ENCODE peak calls at places on chromosomes 6 and 20, in eight cellular contexts. One of them, this sample, is unnamed.

GRCh38 chr20:61849822-61850221 is 215.9 kb downstream of the TAF4 start:
- DNase-seq in Panc1: no peak
- DNase-seq in A549: no peak
- DNase-seq in GM23338: no peak
- DNase-seq in K562: no peak
- DNase-seq in HepG2: no peak
- DNase-seq in SK-N-SH: no peak
- DNase-seq in HL-60: no peak
- DNase-seq in this sample: no peak

GRCh38 chr6:140073456-140073855 is 699.0 kb upstream of the CITED2 start:
- DNase-seq in A549: no peak
- DNase-seq in HL-60: peak; percentile 14
- DNase-seq in K562: no peak
- DNase-seq in GM23338: no peak
- DNase-seq in HepG2: no peak
- DNase-seq in Panc1: no peak
- DNase-seq in SK-N-SH: no peak
- DNase-seq in this sample: no peak

GRCh38 chr6:46490425-46491200 is 636 bp downstream of the RCAN2 start:
- DNase-seq in GM23338: peak; percentile 80
- DNase-seq in HepG2: no peak
- DNase-seq in Panc1: no peak
- DNase-seq in SK-N-SH: peak; percentile 73
- DNase-seq in K562: peak; percentile 36
- DNase-seq in A549: no peak
- DNase-seq in HL-60: no peak
- DNase-seq in this sample: no peak

GRCh38 chr20:35462351-35462750 is 7.0 kb downstream of the CEP250 start:
- DNase-seq in Panc1: no peak
- DNase-seq in SK-N-SH: no peak
- DNase-seq in HL-60: no peak
- DNase-seq in GM23338: no peak
- DNase-seq in K562: peak; percentile 85
- DNase-seq in A549: no peak
- DNase-seq in HepG2: no peak
- DNase-seq in this sample: no peak

GRCh38 chr6:72683797-72684196 is 61.9 kb downstream of the KCNQ5 start:
- DNase-seq in Panc1: no peak
- DNase-seq in A549: no peak
- DNase-seq in HepG2: no peak
- DNase-seq in K562: no peak
- DNase-seq in HL-60: no peak
- DNase-seq in GM23338: no peak
- DNase-seq in SK-N-SH: no peak
- DNase-seq in this sample: no peak

GRCh38 chr6:158816329-158816728 is 2.8 kb downstream of the EZR start:
- DNase-seq in HepG2: no peak
- DNase-seq in SK-N-SH: no peak
- DNase-seq in HL-60: no peak
- DNase-seq in K562: no peak
- DNase-seq in GM23338: no peak
- DNase-seq in Panc1: no peak
- DNase-seq in A549: no peak
- DNase-seq in this sample: no peak

GRCh38 chr20:41631826-41632225 is 13.6 kb upstream of the CHD6 start:
- DNase-seq in HL-60: no peak
- DNase-seq in K562: no peak
- DNase-seq in A549: no peak
- DNase-seq in SK-N-SH: no peak
- DNase-seq in HepG2: no peak
- DNase-seq in GM23338: no peak
- DNase-seq in Panc1: no peak
- DNase-seq in this sample: no peak

GRCh38 chr20:21436186-21436585 is 38.9 kb upstream of the NKX2-4 start:
- DNase-seq in SK-N-SH: no peak
- DNase-seq in Panc1: peak; percentile 25
- DNase-seq in GM23338: no peak
- DNase-seq in A549: peak; percentile 25
- DNase-seq in K562: no peak
- DNase-seq in HepG2: peak; percentile 13
- DNase-seq in HL-60: no peak
- DNase-seq in this sample: peak; percentile 18

GRCh38 chr6:28940859-28941680 is 17.3 kb upstream of the TRIM27 start:
- DNase-seq in SK-N-SH: no peak
- DNase-seq in HL-60: no peak
- DNase-seq in A549: no peak
- DNase-seq in K562: peak; percentile 68
- DNase-seq in Panc1: peak; percentile 95
- DNase-seq in HepG2: peak; percentile 89
- DNase-seq in GM23338: peak; percentile 93
- DNase-seq in this sample: peak; percentile 79

GRCh38 chr6:7150381-7151064 is 42.8 kb downstream of the RREB1 start:
- DNase-seq in Panc1: no peak
- DNase-seq in SK-N-SH: no peak
- DNase-seq in GM23338: peak; percentile 80
- DNase-seq in K562: peak; percentile 78
- DNase-seq in HL-60: no peak
- DNase-seq in A549: no peak
- DNase-seq in HepG2: no peak
- DNase-seq in this sample: no peak

GRCh38 chr6:43242908-43243648 is at the start of gene TTBK1:
- DNase-seq in A549: no peak
- DNase-seq in K562: peak; percentile 70
- DNase-seq in GM23338: peak; percentile 64
- DNase-seq in SK-N-SH: peak; percentile 95
- DNase-seq in HepG2: no peak
- DNase-seq in HL-60: no peak
- DNase-seq in Panc1: no peak
- DNase-seq in this sample: no peak

GRCh38 chr20:9220874-9221547 is 152.1 kb downstream of the PLCB4 start:
- DNase-seq in K562: no peak
- DNase-seq in A549: no peak
- DNase-seq in HepG2: no peak
- DNase-seq in SK-N-SH: no peak
- DNase-seq in GM23338: peak; percentile 17
- DNase-seq in HL-60: no peak
- DNase-seq in Panc1: no peak
- DNase-seq in this sample: no peak

GRCh38 chr20:8190043-8190880 is 58.2 kb downstream of the PLCB1 start:
- DNase-seq in K562: no peak
- DNase-seq in HL-60: no peak
- DNase-seq in HepG2: peak; percentile 91
- DNase-seq in SK-N-SH: peak; percentile 3
- DNase-seq in A549: no peak
- DNase-seq in GM23338: no peak
- DNase-seq in Panc1: no peak
- DNase-seq in this sample: no peak

GRCh38 chr6:82555801-82556200 is 192.2 kb downstream of the TPBG start:
- DNase-seq in K562: no peak
- DNase-seq in Panc1: no peak
- DNase-seq in A549: no peak
- DNase-seq in SK-N-SH: no peak
- DNase-seq in GM23338: no peak
- DNase-seq in HL-60: no peak
- DNase-seq in HepG2: no peak
- DNase-seq in this sample: no peak

GRCh38 chr6:82551831-82552230 is 188.2 kb downstream of the TPBG start:
- DNase-seq in A549: no peak
- DNase-seq in Panc1: no peak
- DNase-seq in GM23338: no peak
- DNase-seq in HL-60: no peak
- DNase-seq in HepG2: no peak
- DNase-seq in K562: no peak
- DNase-seq in SK-N-SH: no peak
- DNase-seq in this sample: no peak

GRCh38 chr6:82553863-82554531 is 190.4 kb downstream of the TPBG start:
- DNase-seq in A549: no peak
- DNase-seq in K562: no peak
- DNase-seq in HepG2: no peak
- DNase-seq in Panc1: no peak
- DNase-seq in GM23338: no peak
- DNase-seq in HL-60: no peak
- DNase-seq in SK-N-SH: no peak
- DNase-seq in this sample: no peak

GRCh38 chr6:82554706-82555105 is 191.1 kb downstream of the TPBG start:
- DNase-seq in HepG2: no peak
- DNase-seq in SK-N-SH: no peak
- DNase-seq in Panc1: no peak
- DNase-seq in GM23338: no peak
- DNase-seq in A549: no peak
- DNase-seq in HL-60: no peak
- DNase-seq in K562: no peak
- DNase-seq in this sample: no peak
- TF ChIP-seq REST in HepG2: no peak
- TF ChIP-seq REST in SK-N-SH: no peak
- TF ChIP-seq REST in Panc1: no peak
- TF ChIP-seq REST in GM23338: no peak
- TF ChIP-seq REST in A549: no peak
- TF ChIP-seq REST in HL-60: no peak
- TF ChIP-seq REST in K562: no peak
- TF ChIP-seq REST in this sample: no peak

DNA sequence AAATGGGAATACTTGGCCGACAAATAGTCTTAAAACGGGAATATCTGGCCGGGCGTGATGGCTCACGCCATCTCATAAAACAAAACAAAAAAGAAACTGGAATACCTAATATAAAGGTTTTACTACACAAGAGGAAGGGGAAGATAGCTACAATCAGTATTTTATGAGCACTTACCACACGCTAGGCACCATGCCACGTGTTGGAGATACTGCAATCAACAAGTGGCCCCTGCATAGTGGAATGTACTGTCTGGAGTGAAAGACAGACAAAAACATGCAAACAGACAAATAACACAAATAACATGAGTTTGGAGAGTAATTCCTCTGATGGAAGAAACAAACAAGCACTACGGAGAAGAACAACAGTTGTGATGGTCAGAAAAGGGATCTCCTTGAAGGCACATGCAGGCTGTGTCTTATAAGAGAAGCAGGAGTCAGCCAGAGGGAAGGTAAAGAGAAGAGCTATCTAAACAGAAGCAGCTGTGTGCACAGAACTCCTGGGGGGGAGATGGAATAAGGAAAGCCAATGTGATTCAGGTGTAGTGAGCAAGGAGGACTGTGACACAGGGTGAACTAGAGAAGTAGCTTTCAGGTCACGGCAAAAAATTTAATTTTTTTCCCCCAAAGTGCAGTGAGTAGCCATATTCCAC is 39.1 kb upstream of the AKIRIN2 start:
- DNase-seq in HL-60: no peak
- DNase-seq in SK-N-SH: no peak
- DNase-seq in HepG2: no peak
- DNase-seq in Panc1: no peak
- DNase-seq in K562: no peak
- DNase-seq in GM23338: no peak
- DNase-seq in A549: no peak
- DNase-seq in this sample: no peak
- TF ChIP-seq REST in HL-60: no peak
- TF ChIP-seq REST in SK-N-SH: no peak
- TF ChIP-seq REST in HepG2: no peak
- TF ChIP-seq REST in Panc1: no peak
- TF ChIP-seq REST in K562: no peak
- TF ChIP-seq REST in GM23338: no peak
- TF ChIP-seq REST in A549: no peak
- TF ChIP-seq REST in this sample: no peak

DNA sequence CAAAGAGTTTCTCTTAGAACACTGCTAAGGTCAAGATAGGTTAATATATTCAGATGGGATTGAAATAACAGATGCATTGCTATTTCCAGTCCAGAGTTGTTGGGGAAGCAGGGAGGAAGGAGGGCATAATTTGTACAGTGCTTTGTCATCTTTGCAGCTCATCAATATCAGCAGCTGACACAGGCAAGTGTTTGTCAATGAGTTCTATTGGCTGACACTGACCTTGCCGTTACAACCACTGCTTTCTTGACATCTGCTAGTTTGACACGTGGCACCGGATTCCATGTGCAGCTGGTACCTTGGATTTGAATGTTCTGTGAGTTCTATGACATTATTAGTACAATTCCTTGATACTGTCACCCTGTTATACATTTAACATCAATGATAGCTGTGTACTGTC is 27.9 kb upstream of the MLIP start:
- DNase-seq in HepG2: no peak
- DNase-seq in HL-60: no peak
- DNase-seq in GM23338: no peak
- DNase-seq in Panc1: no peak
- DNase-seq in SK-N-SH: no peak
- DNase-seq in K562: no peak
- DNase-seq in A549: no peak
- DNase-seq in this sample: no peak
- TF ChIP-seq REST in HepG2: no peak
- TF ChIP-seq REST in HL-60: no peak
- TF ChIP-seq REST in GM23338: no peak
- TF ChIP-seq REST in Panc1: no peak
- TF ChIP-seq REST in SK-N-SH: no peak
- TF ChIP-seq REST in K562: no peak
- TF ChIP-seq REST in A549: no peak
- TF ChIP-seq REST in this sample: no peak

GRCh38 chr20:49230575-49231211 is 11.5 kb downstream of the DDX27 start:
- DNase-seq in SK-N-SH: no peak
- DNase-seq in K562: no peak
- DNase-seq in HL-60: peak; percentile 81
- DNase-seq in GM23338: no peak
- DNase-seq in HepG2: no peak
- DNase-seq in A549: no peak
- DNase-seq in Panc1: no peak
- DNase-seq in this sample: no peak

GRCh38 chr20:49231461-49231860 is 12.2 kb downstream of the DDX27 start:
- DNase-seq in A549: no peak
- DNase-seq in SK-N-SH: no peak
- DNase-seq in HL-60: no peak
- DNase-seq in Panc1: no peak
- DNase-seq in K562: no peak
- DNase-seq in HepG2: no peak
- DNase-seq in GM23338: no peak
- DNase-seq in this sample: no peak

GRCh38 chr20:49225896-49226295 is 6.7 kb downstream of the DDX27 start:
- DNase-seq in Panc1: no peak
- DNase-seq in HepG2: no peak
- DNase-seq in K562: no peak
- DNase-seq in GM23338: no peak
- DNase-seq in A549: no peak
- DNase-seq in HL-60: no peak
- DNase-seq in SK-N-SH: no peak
- DNase-seq in this sample: no peak

GRCh38 chr20:49230021-49230420 is 10.8 kb downstream of the DDX27 start:
- DNase-seq in HL-60: no peak
- DNase-seq in A549: no peak
- DNase-seq in HepG2: no peak
- DNase-seq in Panc1: no peak
- DNase-seq in SK-N-SH: no peak
- DNase-seq in K562: no peak
- DNase-seq in GM23338: no peak
- DNase-seq in this sample: no peak

DNA sequence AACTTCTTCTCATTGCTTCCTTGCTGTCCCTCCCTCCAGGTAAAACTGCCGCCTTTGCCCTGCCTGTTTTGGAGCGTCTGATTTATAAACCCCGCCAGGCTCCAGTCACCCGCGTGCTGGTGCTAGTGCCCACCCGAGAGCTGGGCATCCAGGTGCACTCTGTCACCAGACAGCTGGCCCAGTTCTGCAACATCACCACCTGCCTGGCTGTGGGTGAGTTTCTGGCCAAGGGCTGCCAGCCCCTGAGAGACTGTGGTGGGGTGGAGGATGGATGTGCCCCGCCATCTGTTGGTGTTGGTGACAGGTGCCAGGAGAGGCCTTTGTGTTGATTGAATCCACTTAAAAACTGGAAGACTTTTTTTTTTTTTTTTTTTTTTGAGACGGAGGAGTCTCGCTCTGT is 9.5 kb downstream of the DDX27 start:
- DNase-seq in SK-N-SH: no peak
- DNase-seq in HepG2: no peak
- DNase-seq in K562: no peak
- DNase-seq in A549: no peak
- DNase-seq in Panc1: no peak
- DNase-seq in GM23338: no peak
- DNase-seq in HL-60: no peak
- DNase-seq in this sample: no peak
- TF ChIP-seq REST in SK-N-SH: no peak
- TF ChIP-seq REST in HepG2: no peak
- TF ChIP-seq REST in K562: no peak
- TF ChIP-seq REST in A549: no peak
- TF ChIP-seq REST in Panc1: no peak
- TF ChIP-seq REST in GM23338: no peak
- TF ChIP-seq REST in HL-60: no peak
- TF ChIP-seq REST in this sample: no peak